ENCODE peak calls at places on chromosomes 2 and 18, in four cellular contexts. N is M059J, H is H7, W is T-helper 9 cell. R is an unnamed sample.

GRCh38 chr2:128373346-128374000 is 54.8 kb upstream of the HS6ST1 start:
- DNase-seq in N (no peak), H (peak), W (no peak), R (no peak)

GRCh38 chr2:182038579-182038978 is 52.9 kb downstream of the PPP1R1C start:
- DNase-seq in N (peak), H (no peak), W (no peak), R (no peak)

GRCh38 chr18:79517322-79517721 is 121.6 kb downstream of the NFATC1 start:
- DNase-seq in N (no peak), H (peak), W (peak), R (peak)

GRCh38 chr2:24702800-24703199 is 90.4 kb downstream of the PTRHD1 start:
- DNase-seq in N (peak), H (no peak), W (no peak), R (no peak)

GRCh38 chr2:36889782-36890181 is 76.6 kb downstream of the STRN start:
- DNase-seq in N (peak), H (no peak), W (no peak), R (no peak)

GRCh38 chr2:136718273-136718672 is 47.1 kb upstream of the THSD7B start:
- DNase-seq in N (no peak), H (no peak), W (no peak), R (no peak)

GRCh38 chr2:152637251-152637650 is 80.0 kb downstream of the PRPF40A start:
- DNase-seq in N (no peak), H (no peak), W (no peak), R (no peak)

GRCh38 chr18:41938445-41938844 is 16.6 kb upstream of the PIK3C3 start:
- DNase-seq in N (peak), H (no peak), W (no peak), R (no peak)

GRCh38 chr2:27016801-27017325 is 15.9 kb upstream of the TMEM214 start:
- DNase-seq in N (peak), H (peak), W (peak), R (peak)

GRCh38 chr2:169928463-169928864 is 101.2 kb downstream of the UBR3 start:
- DNase-seq in N (peak), H (peak), W (no peak), R (no peak)

GRCh38 chr2:43169091-43169936 is 57.1 kb downstream of the ZFP36L2 start:
- DNase-seq in N (no peak), H (no peak), W (no peak), R (peak)

R was measured in T-cell.